ENCODE peak calls at places on chromosomes 1 and 21, in nine cellular contexts. M, U, V, Y, F, K, E, H and W are unnamed samples.

GRCh38 chr21:41567901-41568510 is 60.0 kb upstream of the TMPRSS2 start:
- DNase-seq in H (no peak), K (no peak), V (no peak), U (no peak), M (no peak), E (no peak), F (no peak), Y (no peak), W (no peak)

GRCh38 chr1:183019860-183020259 is 3.4 kb upstream of the LAMC1 start:
- DNase-seq in E (peak), U (no peak), V (peak), K (no peak), F (no peak), M (no peak), Y (peak), H (no peak), W (peak)

GRCh38 chr1:224635356-224635755 is 19.2 kb downstream of the CNIH3 start:
- DNase-seq in U (no peak), E (peak), K (no peak), M (no peak), Y (no peak), H (no peak), V (peak), F (no peak), W (peak)

GRCh38 chr1:202959276-202959620 is 1.1 kb upstream of the ADIPOR1 start:
- DNase-seq in K (no peak), V (peak), M (no peak), U (peak), F (no peak), E (peak), Y (no peak), H (no peak), W (peak)

GRCh38 chr1:110471131-110471530 is 20.2 kb downstream of the PROK1 start:
- DNase-seq in U (no peak), F (no peak), M (no peak), H (no peak), E (no peak), K (no peak), Y (no peak), V (no peak), W (no peak)

GRCh38 chr1:115793162-115793561 is 24.6 kb upstream of the CASQ2 start:
- DNase-seq in E (no peak), M (no peak), U (no peak), Y (no peak), F (no peak), K (no peak), H (no peak), V (no peak), W (no peak)

GRCh38 chr21:46409641-46410406 is 48.9 kb upstream of the DIP2A start:
- DNase-seq in K (no peak), M (no peak), U (no peak), V (no peak), F (no peak), E (no peak), Y (no peak), H (no peak), W (no peak)

GRCh38 chr1:13804240-13804633 is 104.2 kb downstream of the PRDM2 start:
- DNase-seq in V (no peak), K (no peak), U (no peak), F (no peak), Y (no peak), H (no peak), M (no peak), E (no peak), W (no peak)

GRCh38 chr1:157652859-157653493 is 47.6 kb downstream of the FCRL3 start:
- DNase-seq in Y (no peak), U (no peak), V (no peak), M (no peak), K (peak), H (no peak), F (no peak), E (no peak), W (no peak)

GRCh38 chr1:24294228-24294672 is 24.9 kb upstream of the GRHL3 start:
- DNase-seq in K (no peak), Y (no peak), U (peak), F (no peak), H (no peak), M (no peak), V (peak), E (peak), W (peak)